ENCODE peak calls at places on chromosomes 16 and 17, in four cellular contexts. P is K562, K is IMR-90, N is SK-N-SH. Q is an unnamed sample.

GRCh38 chr16:84907575-84907974 is 87.8 kb downstream of the CRISPLD2 start:
- DNase-seq in P (no peak), K (peak; percentile 76), N (no peak), Q (no peak)

GRCh38 chr16:85330694-85331188 is 218.5 kb upstream of the CIBAR2 start:
- DNase-seq in P (peak; percentile 86), K (peak; percentile 86), N (peak; percentile 80), Q (peak; percentile 72)

GRCh38 chr17:40553694-40554534 is 11.4 kb downstream of the CCR7 start:
- DNase-seq in P (peak; percentile 81), K (peak; percentile 43), N (no peak), Q (peak; percentile 48)

GRCh38 chr16:22188595-22189442 is 17.3 kb upstream of the EEF2K start:
- DNase-seq in P (peak; percentile 51), K (peak; percentile 95), N (peak; percentile 73), Q (peak; percentile 85)

GRCh38 chr17:34139996-34140395 is 115.1 kb upstream of the CCL2 start:
- DNase-seq in P (no peak), K (no peak), N (no peak), Q (no peak)

GRCh38 chr16:88566158-88566557 is 4.0 kb upstream of the ZC3H18 start:
- DNase-seq in P (no peak), K (peak; percentile 75), N (no peak), Q (no peak)

GRCh38 chr17:60526726-60527125 is 684 bp upstream of the APPBP2 start:
- DNase-seq in P (no peak), K (peak; percentile 48), N (peak; percentile 32), Q (no peak)

GRCh38 chr17:7626307-7626706 is 1.3 kb downstream of the SAT2 start:
- DNase-seq in P (no peak), K (no peak), N (no peak), Q (no peak)

GRCh38 chr17:81412490-81413093 is 17.3 kb downstream of the BAHCC1 start:
- DNase-seq in P (peak; percentile 80), K (peak; percentile 76), N (no peak), Q (no peak)

GRCh38 chr16:6035161-6035560 is 937.6 kb upstream of the EEF2KMT start:
- DNase-seq in P (no peak), K (no peak), N (no peak), Q (no peak)
- TF ChIP-seq MXI1 in P (no peak), K (no peak), N (no peak), Q (no peak)

GRCh38 chr17:43905400-43905984 is 1.8 kb downstream of the MPP2 start:
- DNase-seq in P (no peak), K (no peak), N (peak; percentile 68), Q (no peak)

GRCh38 chr17:43908111-43908721 is 880 bp upstream of the MPP2 start:
- DNase-seq in P (peak; percentile 70), K (peak; percentile 65), N (peak; percentile 86), Q (no peak)

GRCh38 chr17:43906951-43907424 is 348 bp downstream of the MPP2 start:
- DNase-seq in P (peak; percentile 23), K (no peak), N (no peak), Q (no peak)

GRCh38 chr17:43905985-43906852 is 1.1 kb downstream of the MPP2 start:
- DNase-seq in P (peak; percentile 67), K (peak; percentile 45), N (peak; percentile 89), Q (peak; percentile 47)

DNA sequence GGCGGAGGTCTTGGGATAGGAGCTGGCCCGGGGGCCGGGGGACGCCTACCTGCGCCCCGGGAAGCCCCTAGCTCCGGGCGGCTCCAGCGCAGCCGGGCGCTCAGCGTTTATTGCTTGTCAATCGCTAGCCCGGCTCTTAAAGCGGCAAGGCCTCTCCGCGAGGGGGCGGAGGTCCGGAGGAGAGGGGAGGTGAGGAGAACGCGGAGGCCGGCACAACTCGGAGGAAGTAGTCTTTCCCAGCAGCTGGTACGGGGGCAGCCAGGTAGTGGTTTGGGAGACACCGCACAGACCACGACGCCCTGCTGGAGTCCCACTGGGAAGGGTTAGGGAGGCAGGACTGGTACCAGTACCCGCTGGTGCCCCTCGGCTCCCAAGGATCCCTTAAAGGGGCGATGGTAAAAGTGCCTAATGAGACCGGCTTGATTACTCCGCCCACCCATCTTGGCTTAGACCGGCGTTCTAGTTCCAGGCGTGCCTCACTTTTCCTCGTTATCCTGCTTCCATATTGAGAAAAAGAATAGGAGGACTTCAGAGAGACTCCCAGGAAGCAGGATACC is at the start of gene MPP2:
- DNase-seq in P (peak; percentile 80), K (peak; percentile 58), N (peak; percentile 86), Q (peak; percentile 20)
- TF ChIP-seq MXI1 in P (no peak), K (no peak), N (no peak), Q (no peak)

GRCh38 chr16:3144331-3144881 is 9.6 kb downstream of the ZNF213 start:
- DNase-seq in P (no peak), K (no peak), N (no peak), Q (no peak)

GRCh38 chr16:3145151-3145550 is 10.3 kb downstream of the ZNF213 start:
- DNase-seq in P (no peak), K (no peak), N (no peak), Q (no peak)

GRCh38 chr16:3142770-3143169 is 7.9 kb downstream of the ZNF213 start:
- DNase-seq in P (no peak), K (no peak), N (peak; percentile 7), Q (no peak)

GRCh38 chr16:3143189-3143588 is 8.4 kb downstream of the ZNF213 start:
- DNase-seq in P (no peak), K (no peak), N (peak; percentile 6), Q (no peak)

DNA sequence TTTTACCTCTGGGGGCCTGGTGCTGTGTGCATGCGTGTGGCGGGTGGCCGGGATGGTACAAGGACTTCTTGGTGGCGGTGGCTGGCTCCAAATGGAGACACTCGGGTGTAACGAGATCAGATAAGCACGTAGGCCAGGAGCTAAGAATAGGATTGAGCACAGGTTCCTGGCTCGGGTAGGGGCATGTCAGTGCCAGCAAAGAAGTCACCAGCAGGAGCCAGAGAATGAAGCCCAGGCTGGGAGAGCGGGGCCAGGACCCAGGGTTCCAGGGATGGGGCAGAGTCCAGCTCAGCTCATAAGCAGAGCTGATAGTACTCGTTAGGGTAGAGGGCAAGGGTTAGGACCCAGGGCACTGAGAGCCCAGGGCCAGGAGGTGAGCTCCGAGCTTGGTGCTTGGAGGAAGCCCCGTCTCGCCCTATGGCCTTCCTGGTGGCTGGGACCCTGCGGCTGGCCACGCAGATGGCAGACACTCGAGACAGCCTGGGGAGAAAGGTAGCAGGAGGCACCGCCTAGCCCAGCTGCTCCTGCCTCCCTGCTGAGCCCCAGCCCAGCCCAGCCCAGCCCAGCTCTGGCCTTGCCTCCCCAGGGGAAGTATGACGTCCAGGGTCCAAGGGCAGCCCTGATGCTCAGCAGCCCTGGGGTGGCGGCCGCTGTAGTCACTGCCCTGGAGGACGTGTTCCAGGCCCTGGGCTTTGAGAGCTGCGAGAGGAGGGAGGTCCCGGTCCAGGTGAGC is 8.9 kb downstream of the ZNF213 start:
- DNase-seq in P (no peak), K (no peak), N (peak; percentile 12), Q (no peak)
- TF ChIP-seq MXI1 in P (no peak), K (no peak), N (no peak), Q (no peak)

GRCh38 chr16:75535901-75536300 is at the start of gene CHST5:
- DNase-seq in P (no peak), K (no peak), N (no peak), Q (no peak)
- TF ChIP-seq MXI1 in P (no peak), K (no peak), N (no peak), Q (no peak)

DNA sequence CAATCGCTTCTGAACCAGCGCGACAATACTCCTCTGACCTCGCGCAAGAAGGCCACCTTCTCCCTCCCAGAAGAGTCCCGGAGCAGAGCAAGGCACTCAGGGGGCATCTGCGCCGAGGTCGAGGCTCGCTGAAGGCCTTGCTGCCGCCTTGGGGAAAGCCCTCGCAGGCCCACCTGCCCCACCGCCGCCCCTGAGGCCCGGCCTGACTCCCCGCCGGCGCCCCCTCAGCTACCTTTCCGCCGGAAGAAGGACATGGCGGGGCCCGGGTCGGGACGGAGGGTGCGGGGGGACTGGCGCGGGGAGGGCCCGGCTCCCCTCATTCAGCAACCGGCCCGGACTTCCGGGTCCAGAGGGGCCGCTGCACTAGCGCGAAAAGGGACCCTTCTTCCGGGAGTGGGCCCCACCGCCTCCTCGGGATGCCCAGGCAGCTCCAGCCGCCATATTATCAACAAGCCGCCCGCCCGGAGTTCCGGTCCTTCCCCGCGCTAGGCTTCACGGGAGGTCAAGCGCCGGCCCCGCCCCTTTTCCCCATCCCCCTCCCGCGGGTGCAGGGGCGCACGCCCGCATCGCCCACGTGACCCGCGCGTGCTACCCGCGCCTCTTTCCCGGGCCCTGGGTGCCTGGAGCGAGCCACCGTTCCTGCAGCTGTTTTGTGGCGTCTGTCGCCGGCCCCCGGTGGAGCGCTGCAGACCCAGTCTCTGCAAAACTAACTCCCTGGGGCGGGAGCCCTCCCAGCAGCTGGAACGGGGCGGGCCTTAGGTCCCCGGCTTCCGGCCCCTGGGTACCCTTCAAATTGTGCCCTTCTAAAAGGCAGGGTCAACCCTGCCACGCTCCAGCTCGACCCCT is at the start of gene AKAP10:
- DNase-seq in P (peak; percentile 91), K (peak; percentile 73), N (peak; percentile 99), Q (peak; percentile 76)
- TF ChIP-seq MXI1 in P (no peak), K (peak; percentile 84), N (peak; percentile 86), Q (peak; percentile 53)

GRCh38 chr17:47270946-47271705 is 17.5 kb downstream of the ITGB3 start:
- DNase-seq in P (no peak), K (no peak), N (no peak), Q (no peak)

GRCh38 chr17:47265983-47266541 is 12.4 kb downstream of the ITGB3 start:
- DNase-seq in P (peak; percentile 57), K (peak; percentile 71), N (no peak), Q (peak; percentile 48)

GRCh38 chr17:47266782-47267181 is 13.2 kb downstream of the ITGB3 start:
- DNase-seq in P (no peak), K (peak; percentile 51), N (no peak), Q (no peak)

GRCh38 chr17:47264171-47264570 is 10.5 kb downstream of the ITGB3 start:
- DNase-seq in P (no peak), K (no peak), N (no peak), Q (no peak)

DNA sequence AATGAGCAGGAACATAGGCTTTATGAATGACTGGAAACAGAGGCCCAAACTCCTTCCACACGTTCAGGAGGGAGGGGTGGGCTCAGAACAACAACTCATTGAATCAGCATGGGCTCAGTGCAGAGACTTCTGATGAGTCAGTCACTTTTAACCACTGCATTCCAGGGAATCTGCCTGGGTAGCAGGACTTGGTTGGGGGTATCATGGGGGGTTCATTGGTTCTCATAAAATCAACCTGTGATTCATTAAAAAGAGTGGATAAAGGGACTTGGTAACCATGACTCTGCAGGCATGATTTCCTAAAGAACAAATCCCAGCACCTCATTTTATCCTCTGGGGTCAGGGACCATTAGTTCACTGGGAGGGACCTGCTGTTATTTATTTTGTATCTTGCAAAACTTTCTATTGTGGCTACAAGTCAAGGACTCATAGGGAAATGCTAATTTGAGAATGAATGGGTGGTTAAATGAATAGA is 13.8 kb downstream of the ITGB3 start:
- DNase-seq in P (no peak), K (peak; percentile 94), N (no peak), Q (peak; percentile 30)
- TF ChIP-seq MXI1 in P (no peak), K (no peak), N (no peak), Q (no peak)

Q was measured in HepG2.